ENCODE peak calls at places on chromosomes 6 and 20, in eight cellular contexts. U is GM18507; W is sciatic nerve; X is ELF-1; V is HFFc6; H is fibroblast of gingiva; P is KG1; K is activated CD4-positive, alpha-beta T cell treated with anti-CD3 and anti-CD28 coated beads, Interleukin-2, amount 50 U/mL, for 24 hours. Y is an unnamed sample.

GRCh38 chr6:13384506-13384905 is 56.2 kb upstream of the TBC1D7 start:
- DNase-seq in U (no peak), W (no peak), X (no peak), V (no peak), H (no peak), P (no peak), K (no peak), Y (no peak)

GRCh38 chr6:43720999-43721398 is 33.4 kb upstream of the MRPS18A start:
- DNase-seq in U (no peak), W (peak; percentile 9), X (no peak), V (no peak), H (no peak), P (no peak), K (no peak), Y (no peak)

GRCh38 chr6:170176621-170177382 is 114.1 kb downstream of the DLL1 start:
- DNase-seq in U (no peak), W (no peak), X (peak; percentile 83), V (no peak), H (no peak), P (no peak), K (no peak), Y (no peak)

GRCh38 chr6:107488875-107489635 is 862 bp upstream of the SOBP start:
- DNase-seq in U (no peak), W (peak; percentile 67), X (peak; percentile 70), V (no peak), H (no peak), P (no peak), K (no peak), Y (peak; percentile 69)

GRCh38 chr6:44514576-44515193 is 127.2 kb downstream of the CDC5L start:
- DNase-seq in U (no peak), W (no peak), X (no peak), V (no peak), H (no peak), P (no peak), K (no peak), Y (no peak)

GRCh38 chr6:166604328-166604727 is 17.9 kb upstream of the RAMACL start:
- DNase-seq in U (no peak), W (peak; percentile 45), X (no peak), V (no peak), H (no peak), P (no peak), K (no peak), Y (no peak)

GRCh38 chr6:157438611-157439109 is 57.7 kb downstream of the ZDHHC14 start:
- DNase-seq in U (no peak), W (no peak), X (no peak), V (no peak), H (no peak), P (no peak), K (no peak), Y (no peak)

GRCh38 chr6:358847-359246 is 32.7 kb upstream of the IRF4 start:
- DNase-seq in U (no peak), W (no peak), X (no peak), V (no peak), H (no peak), P (no peak), K (no peak), Y (no peak)

GRCh38 chr20:48198951-48199431 is 413.7 kb upstream of the SULF2 start:
- DNase-seq in U (no peak), W (no peak), X (no peak), V (no peak), H (no peak), P (no peak), K (no peak), Y (no peak)

Y was measured in psoas muscle.